ENCODE peak calls at places on chromosomes 5 and 9, in five cellular contexts. V is WTC11, O is mesothelial cell of epicardium, F is lower lobe of right lung, R is uterus. K is an unnamed sample.

GRCh38 chr9:95025213-95026170 is 292.0 kb downstream of the FANCC start:
- DNase-seq in V (no peak), O (no peak), R (peak), F (peak), K (no peak)

GRCh38 chr5:14035859-14036440 is 91.5 kb upstream of the DNAH5 start:
- DNase-seq in V (peak), F (no peak), O (no peak), R (peak), K (no peak)

GRCh38 chr9:113131689-113132151 is 19.1 kb upstream of the SLC31A2 start:
- DNase-seq in O (no peak), R (no peak), F (no peak), V (peak), K (no peak)

GRCh38 chr9:91943876-91944470 is 6.1 kb downstream of the ROR2 start:
- DNase-seq in O (no peak), V (no peak), R (no peak), F (no peak), K (no peak)

GRCh38 chr5:132427285-132428146 is 58.0 kb downstream of the SLC22A5 start:
- DNase-seq in F (peak), O (no peak), R (no peak), V (no peak), K (peak)

GRCh38 chr5:80069918-80070318 is 34.8 kb downstream of the THBS4 start:
- DNase-seq in V (no peak), R (no peak), F (peak), O (no peak), K (no peak)

GRCh38 chr5:15683332-15683731 is 183.4 kb downstream of the FBXL7 start:
- DNase-seq in R (no peak), F (no peak), O (no peak), V (peak), K (no peak)

GRCh38 chr5:61638476-61638875 is 306.4 kb downstream of the ZSWIM6 start:
- DNase-seq in R (no peak), V (no peak), F (no peak), O (no peak), K (no peak)

GRCh38 chr5:8807636-8808035 is 738.2 kb downstream of the SEMA5A start:
- DNase-seq in R (no peak), F (no peak), O (no peak), V (no peak), K (no peak)

GRCh38 chr5:160165137-160166068 is 46.2 kb upstream of the PWWP2A start:
- DNase-seq in R (peak), O (no peak), F (peak), V (peak), K (no peak)

GRCh38 chr5:150762216-150762615 is 3.4 kb upstream of the DCTN4 start:
- DNase-seq in F (no peak), V (no peak), O (no peak), R (no peak), K (no peak)

GRCh38 chr5:150764530-150764929 is 5.7 kb upstream of the DCTN4 start:
- DNase-seq in V (no peak), O (no peak), F (no peak), R (no peak), K (no peak)

GRCh38 chr5:150765789-150766149 is 7.0 kb upstream of the DCTN4 start:
- DNase-seq in R (no peak), O (no peak), F (no peak), V (no peak), K (no peak)

GRCh38 chr5:150765019-150765788 is 6.4 kb upstream of the DCTN4 start:
- DNase-seq in V (no peak), R (no peak), F (no peak), O (no peak), K (no peak)

GRCh38 chr5:150763023-150763793 is 4.4 kb upstream of the DCTN4 start:
- DNase-seq in O (peak), R (peak), F (no peak), V (no peak), K (no peak)
- TF ChIP-seq CTCF in O (no peak), R (no peak), F (no peak), V (no peak), K (no peak)

GRCh38 chr9:132671620-132672412 is 1.6 kb downstream of the GTF3C4 start:
- DNase-seq in V (no peak), R (no peak), F (no peak), O (no peak), K (no peak)

GRCh38 chr9:132673355-132673754 is 3.1 kb downstream of the GTF3C4 start:
- DNase-seq in F (no peak), R (no peak), V (no peak), O (no peak), K (no peak)

GRCh38 chr9:132670816-132671371 is 630 bp downstream of the GTF3C4 start:
- DNase-seq in R (peak), V (peak), F (no peak), O (no peak), K (peak)

GRCh38 chr9:132670359-132670815 is at the start of gene GTF3C4:
- DNase-seq in V (peak), R (peak), O (peak), F (peak), K (peak)

DNA sequence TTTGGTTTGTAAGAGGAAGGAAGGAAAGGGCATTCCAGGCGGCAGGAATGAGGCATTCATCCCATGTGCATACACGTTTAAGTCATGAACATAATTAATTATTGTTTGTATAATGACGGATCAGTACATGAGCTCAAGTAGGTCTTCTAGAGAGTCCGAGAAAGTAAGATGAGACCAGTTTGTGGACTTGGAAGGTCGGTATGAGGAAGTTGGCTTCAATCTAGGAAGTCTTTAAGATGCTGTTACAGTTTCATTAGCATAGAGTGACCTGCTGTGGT is 2.1 kb downstream of the GTF3C4 start:
- DNase-seq in F (no peak), V (no peak), O (no peak), R (no peak), K (no peak)
- TF ChIP-seq CTCF in F (no peak), V (no peak), O (no peak), R (no peak), K (no peak)

GRCh38 chr9:22005700-22006605 is 3.2 kb downstream of the CDKN2B start:
- DNase-seq in F (no peak), R (no peak), V (peak), O (no peak), K (no peak)
- TF ChIP-seq CTCF in F (no peak), R (no peak), V (no peak), O (no peak), K (no peak)

DNA sequence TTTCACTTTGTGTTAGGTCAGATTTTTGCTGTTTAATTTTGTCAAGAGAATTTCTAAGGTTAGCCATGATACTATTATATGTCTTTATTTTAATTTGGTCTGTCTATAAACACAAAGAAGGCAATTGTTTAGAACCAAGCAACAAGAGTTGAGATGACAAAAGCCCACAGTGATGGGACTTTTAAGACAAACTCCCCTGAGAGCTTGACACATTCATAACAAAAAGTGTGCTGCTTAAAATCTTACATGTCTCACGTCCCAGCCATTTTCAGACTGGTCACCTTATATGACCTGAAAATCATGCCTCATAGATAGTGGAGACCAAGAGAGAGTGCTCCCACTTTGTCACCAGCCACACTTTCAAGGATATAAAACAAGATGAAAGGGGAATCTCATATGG is 21.6 kb upstream of the NNT start:
- DNase-seq in F (no peak), R (no peak), O (no peak), V (no peak), K (no peak)
- TF ChIP-seq CTCF in F (no peak), R (no peak), O (no peak), V (no peak), K (no peak)